ENCODE peak calls at places on chromosomes 3 and 15, in seven cellular contexts. E, D, T, Y, C, F and Z are unnamed samples.

GRCh38 chr15:85406916-85407315 is 26.5 kb downstream of the AKAP13 start:
- DNase-seq in T (peak; percentile 65), E (no peak), D (no peak), F (no peak), Y (peak; percentile 64), C (no peak), Z (no peak)

GRCh38 chr15:22952826-22953579 is 27.2 kb downstream of the CYFIP1 start:
- DNase-seq in T (no peak), E (no peak), Y (no peak), F (peak; percentile 61), D (no peak), C (peak; percentile 78), Z (peak; percentile 88)

GRCh38 chr3:62332771-62333381 is 40.5 kb downstream of the FEZF2 start:
- DNase-seq in Y (peak; percentile 39), E (peak; percentile 1), C (no peak), F (peak; percentile 49), T (no peak), D (no peak), Z (no peak)

GRCh38 chr3:152709659-152710058 is 125.3 kb upstream of the P2RY1 start:
- DNase-seq in D (no peak), T (no peak), E (peak; percentile 2), C (no peak), F (no peak), Y (no peak), Z (no peak)

GRCh38 chr3:139318431-139318816 is 25.4 kb upstream of the MRPS22 start:
- DNase-seq in Y (no peak), T (no peak), C (no peak), E (peak; percentile 29), F (no peak), D (no peak), Z (no peak)

GRCh38 chr3:64291956-64292355 is 66.7 kb upstream of the PRICKLE2 start:
- DNase-seq in T (no peak), E (no peak), C (no peak), D (no peak), Y (no peak), F (no peak), Z (no peak)

GRCh38 chr15:38028869-38029268 is 94.4 kb downstream of the TMCO5A start:
- DNase-seq in T (no peak), D (no peak), F (no peak), C (no peak), Y (peak; percentile 48), E (no peak), Z (no peak)

GRCh38 chr15:52511084-52511483 is 17.6 kb downstream of the MYO5A start:
- DNase-seq in Y (no peak), E (no peak), C (no peak), F (no peak), D (no peak), T (no peak), Z (no peak)

GRCh38 chr3:187183210-187183862 is 13.9 kb upstream of the RTP1 start:
- DNase-seq in C (peak; percentile 64), Y (no peak), D (no peak), F (peak; percentile 23), T (no peak), E (peak; percentile 79), Z (no peak)

GRCh38 chr15:40303576-40303975 is 4.2 kb downstream of the PLCB2 start:
- DNase-seq in C (no peak), E (no peak), F (no peak), D (no peak), Y (no peak), T (no peak), Z (no peak)

GRCh38 chr3:186277268-186277909 is 84.6 kb downstream of the DGKG start:
- DNase-seq in T (peak; percentile 66), D (peak; percentile 39), E (peak; percentile 48), C (peak; percentile 66), F (peak; percentile 50), Y (peak; percentile 67), Z (peak; percentile 68)

GRCh38 chr3:194255252-194256039 is 95.7 kb downstream of the CPN2 start:
- DNase-seq in F (no peak), E (no peak), Y (no peak), C (peak; percentile 55), D (peak; percentile 92), T (no peak), Z (peak; percentile 41)

GRCh38 chr15:52733078-52733477 is 53.9 kb upstream of the ATOSA start:
- DNase-seq in T (no peak), Y (no peak), D (no peak), F (no peak), E (no peak), C (no peak), Z (no peak)

GRCh38 chr3:116165190-116165589 is 280.1 kb downstream of the LSAMP start:
- DNase-seq in C (no peak), T (no peak), F (no peak), E (no peak), Y (no peak), D (no peak), Z (no peak)

GRCh38 chr3:157493627-157494550 is 9.3 kb downstream of the VEPH1 start:
- DNase-seq in D (peak; percentile 15), T (peak; percentile 50), Y (peak; percentile 71), C (no peak), E (peak; percentile 30), F (peak; percentile 52), Z (no peak)

GRCh38 chr15:39833515-39833981 is 50.9 kb upstream of the FSIP1 start:
- DNase-seq in E (peak; percentile 25), C (no peak), Y (peak; percentile 32), T (peak; percentile 92), F (no peak), D (no peak), Z (no peak)

GRCh38 chr3:194396897-194397756 is 1.9 kb downstream of the GP5 start:
- DNase-seq in D (no peak), Y (peak; percentile 31), T (no peak), F (no peak), C (peak; percentile 82), E (no peak), Z (peak; percentile 72)

GRCh38 chr3:177802151-177802900 is 605.0 kb upstream of the TBL1XR1 start:
- DNase-seq in T (no peak), C (no peak), E (peak; percentile 31), F (no peak), D (no peak), Y (peak; percentile 75), Z (no peak)

GRCh38 chr3:43123895-43124294 is 18.0 kb upstream of the POMGNT2 start:
- DNase-seq in C (no peak), E (no peak), D (no peak), T (no peak), Y (no peak), F (no peak), Z (no peak)

GRCh38 chr3:118802325-118803095 is 232.1 kb downstream of the IGSF11 start:
- DNase-seq in F (no peak), C (no peak), Y (no peak), E (no peak), D (no peak), T (no peak), Z (no peak)

GRCh38 chr15:80474751-80475295 is 70.6 kb downstream of the ARNT2 start:
- DNase-seq in F (no peak), Y (no peak), C (no peak), D (no peak), E (no peak), T (no peak), Z (no peak)

GRCh38 chr3:154615451-154615850 is 185.5 kb upstream of the GPR149 start:
- DNase-seq in C (no peak), T (no peak), F (no peak), D (no peak), Y (no peak), E (no peak), Z (no peak)

DNA sequence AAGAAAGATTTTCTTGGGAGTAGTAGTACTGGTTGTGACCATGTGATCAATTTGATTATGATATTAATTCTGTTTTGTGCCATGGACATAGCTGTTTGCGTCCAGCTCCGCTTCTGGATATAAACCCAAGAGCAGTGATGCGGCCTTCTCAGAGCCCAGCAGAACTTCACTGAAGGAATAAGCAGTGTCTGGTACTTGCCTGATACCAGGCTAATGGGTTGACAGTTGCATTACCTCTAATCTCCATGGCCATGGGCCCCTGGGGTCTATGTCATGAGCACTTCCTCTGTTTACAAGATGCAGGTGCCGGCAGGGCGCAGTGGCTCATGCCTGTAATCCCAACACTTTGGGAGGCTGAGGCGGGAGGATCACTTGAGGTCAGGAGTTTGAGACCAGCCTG is 36.3 kb upstream of the RAB6B start:
- DNase-seq in Y (no peak), E (no peak), D (no peak), T (no peak), C (no peak), F (no peak), Z (no peak)
- H3K4me3 ChIP-seq in Y (no peak overlapping the region), E (no peak overlapping the region), D (no peak overlapping the region), T (no peak overlapping the region), C (no peak overlapping the region), F (no peak overlapping the region), Z (no peak overlapping the region)

GRCh38 chr15:78904599-78905358 is 32.1 kb downstream of the MORF4L1 start:
- DNase-seq in Y (no peak), F (no peak), E (no peak), T (no peak), D (no peak), C (no peak), Z (no peak)
- H3K4me3 ChIP-seq in Y (no peak overlapping the region), F (no peak overlapping the region), E (no peak overlapping the region), T (no peak overlapping the region), D (no peak overlapping the region), C (no peak overlapping the region), Z (no peak overlapping the region)

DNA sequence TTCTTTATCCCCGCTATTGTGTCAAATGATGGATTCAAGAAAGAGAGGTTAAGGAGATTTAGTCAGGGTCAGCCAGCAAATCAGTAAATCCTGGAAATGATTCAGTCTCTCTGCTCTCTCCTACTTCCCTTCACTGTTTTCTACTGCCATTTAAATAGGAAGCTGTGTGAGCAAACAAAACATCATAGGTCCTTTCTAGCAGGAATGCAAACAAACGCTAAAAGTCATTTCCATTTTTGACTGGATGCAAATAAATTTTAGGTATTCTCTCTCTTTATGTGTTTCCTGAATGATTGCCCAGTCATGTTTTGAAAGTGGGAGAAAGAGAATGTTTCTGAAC is 299.5 kb upstream of the RORA start:
- DNase-seq in T (no peak), E (no peak), D (no peak), F (no peak), Y (no peak), C (no peak), Z (no peak)
- H3K4me3 ChIP-seq in T (no peak overlapping the region), E (no peak overlapping the region), D (no peak overlapping the region), F (no peak overlapping the region), Y (no peak overlapping the region), C (no peak overlapping the region), Z (no peak overlapping the region)

DNA sequence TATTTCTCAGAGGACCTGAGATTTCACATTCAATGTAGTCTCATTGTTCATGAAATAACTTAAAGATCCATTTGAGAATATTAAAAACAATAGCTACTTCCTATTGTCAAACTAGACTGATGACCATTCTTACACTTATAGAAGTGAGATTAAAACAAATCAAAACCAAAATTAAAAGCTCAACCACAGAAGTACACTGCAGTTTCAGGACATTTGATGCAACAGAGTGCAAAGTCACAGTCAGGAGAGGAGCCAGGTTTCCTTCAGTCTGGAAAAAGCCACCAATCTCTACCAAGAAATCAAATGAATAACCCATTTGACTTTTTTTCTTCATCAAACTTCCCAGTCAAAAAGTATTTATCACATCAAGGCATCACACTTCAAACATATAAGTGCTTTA is 5.5 kb downstream of the CCPG1 start:
- DNase-seq in E (no peak), T (no peak), Y (peak; percentile 24), F (no peak), C (no peak), D (no peak), Z (no peak)
- H3K4me3 ChIP-seq in E (no peak overlapping the region), T (peak overlapping the region; percentile 22), Y (no peak overlapping the region), F (no peak overlapping the region), C (no peak overlapping the region), D (no peak overlapping the region), Z (no peak overlapping the region)